ENCODE peak calls at places on chromosomes 2 and 18, in four cellular contexts. One of them, this sample, is unnamed.

GRCh38 chr2:211351998-211352397 is 795.6 kb downstream of the CPS1 start:
- DNase-seq in heart left ventricle: peak; percentile 7
- DNase-seq in M059J: peak; percentile 48
- DNase-seq in cardiac fibroblast: no peak
- DNase-seq in this sample: no peak

GRCh38 chr2:232897971-232898408 is 27.9 kb downstream of the SNORC start:
- DNase-seq in heart left ventricle: no peak
- DNase-seq in M059J: no peak
- DNase-seq in cardiac fibroblast: no peak
- DNase-seq in this sample: peak; percentile 14

GRCh38 chr2:227163445-227163997 is 484 bp downstream of the COL4A4 start:
- DNase-seq in heart left ventricle: peak; percentile 15
- DNase-seq in M059J: peak; percentile 24
- DNase-seq in cardiac fibroblast: peak; percentile 10
- DNase-seq in this sample: peak; percentile 37

GRCh38 chr2:85956647-85957039 is 67.9 kb upstream of the ST3GAL5 start:
- DNase-seq in heart left ventricle: no peak
- DNase-seq in M059J: no peak
- DNase-seq in cardiac fibroblast: no peak
- DNase-seq in this sample: no peak

GRCh38 chr2:12918841-12919445 is 202.2 kb downstream of the TRIB2 start:
- DNase-seq in heart left ventricle: peak; percentile 60
- DNase-seq in M059J: peak; percentile 55
- DNase-seq in cardiac fibroblast: peak; percentile 98
- DNase-seq in this sample: peak; percentile 16

GRCh38 chr2:58334414-58334813 is 93.3 kb upstream of the FANCL start:
- DNase-seq in heart left ventricle: no peak
- DNase-seq in M059J: no peak
- DNase-seq in cardiac fibroblast: no peak
- DNase-seq in this sample: no peak

GRCh38 chr18:67599277-67599676 is 82.8 kb upstream of the DSEL start:
- DNase-seq in heart left ventricle: no peak
- DNase-seq in M059J: peak; percentile 39
- DNase-seq in cardiac fibroblast: peak; percentile 29
- DNase-seq in this sample: no peak

GRCh38 chr2:232260075-232260474 is 118.5 kb upstream of the ALPP start:
- DNase-seq in heart left ventricle: peak; percentile 25
- DNase-seq in M059J: peak; percentile 91
- DNase-seq in cardiac fibroblast: peak; percentile 93
- DNase-seq in this sample: no peak